ENCODE peak calls at places on chromosomes 6 and 20, in seven cellular contexts. E is choroid plexus epithelial cell; J is endodermal cell; M is foreskin keratinocyte; K is left cardiac atrium; V is activated CD4-positive, alpha-beta T cell treated with anti-CD3 and anti-CD28 coated beads, Interleukin-2, amount 50 U/mL, for 1 hour; P is hypothalamus. S is an unnamed sample.

GRCh38 chr20:11387189-11387754 is 530.4 kb upstream of the BTBD3 start:
- DNase-seq in J (no peak), P (no peak), M (peak; percentile 97), V (no peak), E (peak; percentile 88), K (no peak), S (peak; percentile 67)

GRCh38 chr20:51461306-51461705 is 81.2 kb downstream of the NFATC2 start:
- DNase-seq in K (no peak), E (no peak), M (no peak), J (no peak), P (no peak), V (no peak), S (no peak)

GRCh38 chr6:79453558-79454042 is 83.6 kb downstream of the LCA5 start:
- DNase-seq in P (no peak), V (no peak), E (peak; percentile 88), J (no peak), M (peak; percentile 95), K (no peak), S (peak; percentile 66)

GRCh38 chr6:25280617-25280990 is 1.4 kb downstream of the CARMIL1 start:
- DNase-seq in P (no peak), J (no peak), M (peak; percentile 47), E (peak; percentile 24), V (no peak), K (no peak), S (no peak)

GRCh38 chr6:30963641-30964040 is 19.9 kb upstream of the MUC21 start:
- DNase-seq in V (no peak), J (no peak), P (no peak), E (peak; percentile 18), M (no peak), K (no peak), S (no peak)

GRCh38 chr6:6332873-6333272 is 12.4 kb upstream of the F13A1 start:
- DNase-seq in K (no peak), E (no peak), M (no peak), P (no peak), J (no peak), V (no peak), S (no peak)

GRCh38 chr6:52904562-52905279 is 4.8 kb downstream of the GSTA3 start:
- DNase-seq in P (no peak), E (peak; percentile 28), M (no peak), K (no peak), V (no peak), J (peak; percentile 80), S (no peak)

GRCh38 chr6:67165606-67166005 is 1458.6 kb upstream of the EYS start:
- DNase-seq in E (no peak), P (no peak), M (no peak), V (no peak), K (no peak), J (no peak), S (no peak)

GRCh38 chr6:139538366-139538765 is 163.9 kb upstream of the CITED2 start:
- DNase-seq in P (no peak), M (no peak), V (no peak), E (peak; percentile 53), J (no peak), K (no peak), S (no peak)

GRCh38 chr20:46433051-46433450 is 26.6 kb upstream of the ELMO2 start:
- DNase-seq in J (no peak), K (no peak), P (no peak), E (no peak), M (no peak), V (no peak), S (no peak)

GRCh38 chr6:85015396-85015990 is 251.1 kb upstream of the TBX18 start:
- DNase-seq in J (peak; percentile 92), K (peak; percentile 69), M (no peak), V (no peak), E (peak; percentile 89), P (no peak), S (peak; percentile 0)

GRCh38 chr6:36368421-36368820 is 19.0 kb downstream of the ETV7 start:
- DNase-seq in K (no peak), M (no peak), V (no peak), J (no peak), P (no peak), E (no peak), S (no peak)

GRCh38 chr20:59159822-59160740 is 3.5 kb upstream of the ZNF831 start:
- DNase-seq in E (no peak), J (peak; percentile 24), V (peak; percentile 47), K (no peak), M (peak; percentile 6), P (no peak), S (no peak)

GRCh38 chr20:62929051-62929538 is 2.8 kb upstream of the DIDO1 start:
- DNase-seq in P (peak; percentile 27), J (peak; percentile 96), E (peak; percentile 71), M (peak; percentile 34), K (peak; percentile 77), V (peak; percentile 43), S (no peak)

GRCh38 chr6:142856857-142857608 is 87.9 kb downstream of the HIVEP2 start:
- DNase-seq in V (no peak), K (no peak), E (no peak), M (no peak), P (no peak), J (no peak), S (no peak)

GRCh38 chr6:116764557-116764960 is 960 bp downstream of the FAM162B start:
- DNase-seq in E (peak; percentile 15), J (peak; percentile 82), P (peak; percentile 4), M (no peak), K (peak; percentile 23), V (no peak), S (no peak)

GRCh38 chr6:168950500-168951223 is 303.0 kb downstream of the THBS2 start:
- DNase-seq in V (no peak), M (no peak), J (no peak), P (no peak), K (no peak), E (no peak), S (no peak)

GRCh38 chr20:6008254-6008653 is 45.6 kb downstream of the LRRN4 start:
- DNase-seq in K (peak; percentile 61), M (peak; percentile 91), P (peak; percentile 33), E (peak; percentile 97), J (no peak), V (no peak), S (peak; percentile 84)

GRCh38 chr6:5676701-5677100 is 330.0 kb downstream of the NRN1 start:
- DNase-seq in K (no peak), P (no peak), E (no peak), M (no peak), V (no peak), J (no peak), S (no peak)

GRCh38 chr6:80331522-80331921 is 225.1 kb downstream of the BCKDHB start:
- DNase-seq in K (no peak), M (no peak), E (no peak), V (no peak), P (no peak), J (no peak), S (no peak)

GRCh38 chr6:79602859-79603258 is 28.3 kb upstream of the SH3BGRL2 start:
- DNase-seq in V (no peak), E (no peak), P (no peak), K (no peak), J (no peak), M (no peak), S (no peak)

GRCh38 chr20:4325548-4326187 is 310.3 kb upstream of the RNF24 start:
- DNase-seq in J (no peak), P (no peak), M (no peak), V (no peak), E (no peak), K (no peak), S (no peak)

GRCh38 chr6:135181333-135182119 is 418 bp downstream of the MYB start:
- DNase-seq in K (no peak), M (peak; percentile 39), V (no peak), J (no peak), E (no peak), P (no peak), S (no peak)

S was measured in epithelial cell of prostate.